ENCODE peak calls at places on chromosomes 4 and X, in nine cellular contexts. I is stimulated activated CD4-positive, alpha-beta T cell treated with anti-CD3 and anti-CD28 coated beads, Interleukin-15, amount 100 ng/mL, for 48 hours; B is SHP77; P is heart right ventricle; S is WERI-Rb-1; Z is SW480; L is ovary; F is GM06990; H is AG08396. Q is an unnamed sample.

GRCh38 chrX:8913665-8914409 is 112.7 kb upstream of the FAM9A start:
- DNase-seq in P (peak; percentile 17), H (peak; percentile 30), I (no peak), L (peak; percentile 39), B (peak; percentile 0), Z (no peak), S (no peak), F (no peak), Q (no peak)

GRCh38 chr4:55758081-55758480 is 61.5 kb upstream of the EXOC1L start:
- DNase-seq in Z (no peak), S (no peak), L (no peak), F (no peak), I (no peak), P (no peak), H (no peak), B (no peak), Q (no peak)

GRCh38 chrX:33725556-33726232 is 406.4 kb downstream of the FAM47A start:
- DNase-seq in H (no peak), B (no peak), P (peak; percentile 3), Z (no peak), I (no peak), S (no peak), F (no peak), L (peak; percentile 25), Q (no peak)

GRCh38 chr4:91488946-91489345 is 814.8 kb upstream of the GRID2 start:
- DNase-seq in H (no peak), I (no peak), Z (no peak), S (no peak), L (no peak), F (no peak), B (no peak), P (no peak), Q (no peak)

GRCh38 chrX:22314211-22314610 is 41.5 kb downstream of the CBLL2 start:
- DNase-seq in P (no peak), B (no peak), F (no peak), H (no peak), L (no peak), I (no peak), S (no peak), Z (no peak), Q (no peak)

GRCh38 chr4:174867893-174868292 is 38.8 kb upstream of the GLRA3 start:
- DNase-seq in H (no peak), F (no peak), L (no peak), B (no peak), Z (no peak), S (no peak), P (no peak), I (no peak), Q (no peak)

GRCh38 chr4:140100771-140101170 is 53.2 kb downstream of the MAML3 start:
- DNase-seq in H (no peak), B (no peak), P (no peak), Z (peak; percentile 47), L (no peak), S (no peak), F (no peak), I (no peak), Q (no peak)

GRCh38 chrX:20139966-20140365 is 1.7 kb downstream of the EIF1AX start:
- DNase-seq in S (no peak), H (no peak), F (no peak), B (no peak), P (no peak), I (no peak), Z (no peak), L (no peak), Q (no peak)